ENCODE peak calls at places on chromosomes 3 and 15, in four cellular contexts. Y is HCT116, T is esophagus squamous epithelium, L is K562. H is an unnamed sample.
A peak's percentile ranks its signal among the peaks of the same experiment; 100 is the strongest.

GRCh38 chr3:33377931-33378330 is 62.3 kb downstream of the UBP1 start:
- DNase-seq in Y (no peak), T (no peak), L (no peak), H (peak; percentile 54)

GRCh38 chr15:65055201-65055870 is 10.1 kb downstream of the SLC51B start:
- DNase-seq in Y (no peak), T (no peak), L (no peak), H (no peak)

GRCh38 chr3:60917136-60917535 is 334.1 kb downstream of the FHIT start:
- DNase-seq in Y (no peak), T (no peak), L (no peak), H (no peak)

GRCh38 chr15:68204776-68205557 is at the start of gene CALML4:
- DNase-seq in Y (no peak), T (no peak), L (no peak), H (no peak)

GRCh38 chr3:49530231-49530630 is 24.0 kb upstream of the BSN start:
- DNase-seq in Y (no peak), T (no peak), L (no peak), H (no peak)

GRCh38 chr3:25648107-25648535 is 16.6 kb downstream of the TOP2B start:
- DNase-seq in Y (peak; percentile 77), T (peak; percentile 6), L (peak; percentile 69), H (peak; percentile 18)

GRCh38 chr3:181707980-181708379 is 3.7 kb upstream of the SOX2 start:
- DNase-seq in Y (no peak), T (no peak), L (no peak), H (no peak)

GRCh38 chr3:23547905-23548304 is 257.9 kb upstream of the UBE2E1 start:
- DNase-seq in Y (no peak), T (no peak), L (no peak), H (no peak)

GRCh38 chr3:179069762-179070390 is 1.7 kb downstream of the ZMAT3 start:
- DNase-seq in Y (no peak), T (no peak), L (no peak), H (no peak)

GRCh38 chr3:127792664-127793292 is 29.5 kb downstream of the MGLL start:
- DNase-seq in Y (no peak), T (no peak), L (no peak), H (no peak)

GRCh38 chr15:66740802-66741201 is 38.8 kb downstream of the SMAD6 start:
- DNase-seq in Y (no peak), T (no peak), L (no peak), H (no peak)

GRCh38 chr3:161314836-161315391 is 56.4 kb downstream of the SPTSSB start:
- DNase-seq in Y (no peak), T (no peak), L (no peak), H (peak; percentile 5)

GRCh38 chr3:185270262-185270955 is 16.6 kb upstream of the EHHADH start:
- DNase-seq in Y (no peak), T (no peak), L (peak; percentile 70), H (no peak)

GRCh38 chr3:124174463-124174862 is 182.5 kb upstream of the ROPN1 start:
- DNase-seq in Y (no peak), T (no peak), L (no peak), H (no peak)

GRCh38 chr3:44065311-44065710 is 176.4 kb upstream of the TOPAZ1 start:
- DNase-seq in Y (no peak), T (no peak), L (no peak), H (peak; percentile 70)

GRCh38 chr15:98853593-98854420 is 153.8 kb downstream of the PGPEP1L start:
- DNase-seq in Y (no peak), T (no peak), L (no peak), H (no peak)

GRCh38 chr15:70058642-70059360 is 38.9 kb downstream of the TLE3 start:
- DNase-seq in Y (no peak), T (no peak), L (no peak), H (no peak)

GRCh38 chr3:62727576-62727975 is 147.6 kb downstream of the CADPS start:
- DNase-seq in Y (no peak), T (no peak), L (no peak), H (no peak)

DNA sequence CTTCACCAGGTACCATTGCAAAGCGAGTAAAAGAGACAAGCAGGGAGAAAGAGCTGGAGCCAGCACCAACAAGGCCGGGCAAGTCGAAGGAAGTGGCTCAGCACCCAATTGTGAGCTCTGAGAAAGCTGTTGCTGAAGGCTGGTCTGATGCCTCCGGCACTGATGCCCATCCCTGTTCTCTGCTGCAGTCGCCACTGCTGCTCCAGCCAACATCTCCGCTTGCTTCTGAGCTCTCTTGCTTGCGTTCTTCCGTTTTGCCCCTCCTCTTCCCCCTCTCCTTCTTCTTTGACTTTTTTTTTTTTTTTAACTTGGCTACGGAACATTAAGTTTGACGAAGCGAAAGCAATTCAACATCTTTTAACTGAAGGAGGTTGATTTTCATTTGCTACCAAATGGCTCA is 442.9 kb downstream of the MCTP2 start:
- DNase-seq in Y (no peak), T (no peak), L (no peak), H (no peak)
- TF ChIP-seq POLR2A in Y (no peak), T (no peak), L (no peak), H (no peak)

GRCh38 chr3:98745718-98746117 is 17.4 kb upstream of the ST3GAL6 start:
- DNase-seq in Y (no peak), T (no peak), L (no peak), H (no peak)

GRCh38 chr3:98743071-98743470 is 20.1 kb upstream of the ST3GAL6 start:
- DNase-seq in Y (no peak), T (no peak), L (no peak), H (no peak)

GRCh38 chr3:98746882-98747281 is 16.3 kb upstream of the ST3GAL6 start:
- DNase-seq in Y (no peak), T (no peak), L (no peak), H (no peak)

GRCh38 chr3:98746122-98746521 is 17.0 kb upstream of the ST3GAL6 start:
- DNase-seq in Y (no peak), T (no peak), L (no peak), H (no peak)

GRCh38 chr3:98744283-98744682 is 18.9 kb upstream of the ST3GAL6 start:
- DNase-seq in Y (no peak), T (no peak), L (no peak), H (no peak)
- TF ChIP-seq POLR2A in Y (no peak), T (no peak), L (no peak), H (no peak)

GRCh38 chr15:45378149-45378912 is at the start of gene GATM:
- DNase-seq in Y (no peak), T (no peak), L (no peak), H (peak; percentile 47)
- TF ChIP-seq POLR2A in Y (no peak), T (peak; percentile 57), L (no peak), H (no peak)

GRCh38 chr3:183638092-183638644 is 2.7 kb downstream of the KLHL24 start:
- DNase-seq in Y (no peak), T (no peak), L (no peak), H (no peak)
- TF ChIP-seq POLR2A in Y (no peak), T (no peak), L (no peak), H (no peak)

DNA sequence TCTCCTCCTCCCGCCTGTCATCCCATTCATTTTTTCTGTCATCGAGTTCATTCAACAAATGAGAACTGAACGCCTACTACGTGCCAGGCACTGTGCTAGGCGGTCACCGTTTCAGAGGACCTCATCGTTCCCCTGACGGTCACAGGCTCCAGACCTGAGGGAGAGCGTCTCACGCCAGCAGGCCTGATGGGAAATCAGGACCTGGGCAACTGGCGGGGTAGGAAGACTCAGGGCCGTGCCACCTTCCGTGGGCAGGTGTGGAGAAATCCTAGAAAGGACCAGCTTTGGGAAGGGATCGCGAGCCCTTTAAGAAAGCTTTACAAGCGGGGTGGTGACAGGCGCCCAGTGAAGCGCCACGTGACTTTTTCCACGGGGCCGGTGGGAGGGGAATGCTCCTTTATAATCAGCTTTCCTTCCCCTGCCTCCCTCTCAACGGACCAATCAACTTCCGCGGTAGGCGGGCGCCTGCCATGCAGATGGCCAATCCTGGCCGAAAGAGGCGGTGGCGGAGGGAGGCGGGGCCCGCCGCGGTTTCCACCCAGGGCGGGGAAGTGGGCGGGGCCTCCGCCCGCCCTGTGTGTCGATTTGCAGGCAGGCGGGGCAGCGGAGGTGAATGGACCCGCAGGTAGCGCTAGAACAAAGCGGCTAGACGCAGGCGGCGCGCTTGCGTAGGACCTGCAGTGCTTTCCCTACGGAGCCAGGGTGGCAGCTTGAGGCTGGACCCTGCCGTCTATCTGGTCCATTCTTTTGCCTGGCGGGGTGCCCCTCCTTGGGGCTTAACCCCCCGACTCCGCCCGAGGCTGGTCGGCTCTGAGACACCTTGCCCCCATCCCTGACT is 816 bp upstream of the DUSP7 start:
- DNase-seq in Y (peak; percentile 97), T (peak; percentile 97), L (peak; percentile 97), H (peak; percentile 98)
- TF ChIP-seq POLR2A in Y (no peak), T (peak; percentile 64), L (peak; percentile 40), H (no peak)